ENCODE peak calls at places on chromosomes 11 and 22, in five cellular contexts. Q is suprapubic skin, T is AG04450, F is brain microvascular endothelial cell, L is kidney epithelial cell. M is an unnamed sample.

GRCh38 chr11:78941226-78941851 is 366.7 kb upstream of the NARS2 start:
- DNase-seq in L (no peak), F (no peak), Q (no peak), T (no peak), M (no peak)

GRCh38 chr11:46889689-46890475 is 28.5 kb downstream of the LRP4 start:
- DNase-seq in Q (no peak), F (peak), L (no peak), T (peak), M (no peak)

GRCh38 chr11:75334402-75334891 is 17.0 kb downstream of the ARRB1 start:
- DNase-seq in L (no peak), T (no peak), F (no peak), Q (no peak), M (no peak)

GRCh38 chr22:20245577-20246367 is 22.3 kb downstream of the RTN4R start:
- DNase-seq in L (no peak), T (no peak), Q (no peak), F (no peak), M (no peak)

GRCh38 chr11:3947084-3947483 is 91.6 kb downstream of the STIM1 start:
- DNase-seq in Q (no peak), T (no peak), L (no peak), F (no peak), M (no peak)

GRCh38 chr11:11037162-11037732 is 179.4 kb upstream of the ZBED5 start:
- DNase-seq in L (no peak), F (no peak), Q (no peak), T (no peak), M (no peak)

GRCh38 chr11:29707924-29708323 is 308.9 kb downstream of the KCNA4 start:
- DNase-seq in L (no peak), Q (no peak), F (no peak), T (no peak), M (no peak)

GRCh38 chr11:69234740-69235710 is 58.9 kb upstream of the MYEOV start:
- DNase-seq in Q (peak), L (no peak), T (no peak), F (no peak), M (no peak)

GRCh38 chr11:8262552-8263108 is 1.0 kb downstream of the LMO1 start:
- DNase-seq in T (peak), F (peak), L (no peak), Q (peak), M (no peak)

GRCh38 chr22:49586873-49587272 is 240.8 kb downstream of the BRD1 start:
- DNase-seq in L (no peak), Q (no peak), T (no peak), F (no peak), M (no peak)

GRCh38 chr11:69909561-69910518 is 90.6 kb upstream of the FGF3 start:
- DNase-seq in T (no peak), F (no peak), Q (no peak), L (no peak), M (no peak)

GRCh38 chr11:23370580-23371275 is 510.5 kb upstream of the CCDC179 start:
- DNase-seq in F (no peak), L (no peak), T (no peak), Q (no peak), M (no peak)

GRCh38 chr11:33701302-33701701 is 676 bp upstream of the C11orf91 start:
- DNase-seq in T (no peak), F (peak), L (no peak), Q (no peak), M (no peak)

GRCh38 chr11:33699515-33700424 is 856 bp downstream of the C11orf91 start:
- DNase-seq in F (no peak), L (no peak), T (no peak), Q (no peak), M (no peak)

GRCh38 chr11:33701831-33702230 is 1.2 kb upstream of the C11orf91 start:
- DNase-seq in L (no peak), Q (no peak), T (no peak), F (peak), M (no peak)

GRCh38 chr11:33698921-33699320 is 1.7 kb downstream of the C11orf91 start:
- DNase-seq in T (no peak), Q (no peak), L (no peak), F (no peak), M (no peak)

GRCh38 chr11:33700425-33701271 is at the start of gene C11orf91:
- DNase-seq in T (peak), L (no peak), Q (peak), F (peak), M (no peak)
- H3K4me3 ChIP-seq in T (peak), L (peak), Q (peak), F (peak), M (peak)

GRCh38 chr11:134207538-134208239 is 16.1 kb downstream of the NCAPD3 start:
- DNase-seq in T (no peak), L (no peak), F (no peak), Q (no peak), M (no peak)
- TF ChIP-seq CTCF in T (peak), L (peak), F (peak), Q (peak), M (peak)

GRCh38 chr11:61888043-61888442 is 3.3 kb downstream of the FADS3 start:
- DNase-seq in L (peak), T (no peak), F (peak), Q (no peak), M (peak)

GRCh38 chr11:61889831-61890230 is 1.5 kb downstream of the FADS3 start:
- DNase-seq in F (no peak), T (no peak), Q (no peak), L (no peak), M (no peak)

GRCh38 chr11:61890536-61891330 is 612 bp downstream of the FADS3 start:
- DNase-seq in F (peak), Q (no peak), L (peak), T (no peak), M (no peak)

GRCh38 chr11:61886643-61887042 is 4.7 kb downstream of the FADS3 start:
- DNase-seq in F (no peak), Q (no peak), T (no peak), L (no peak), M (no peak)

DNA sequence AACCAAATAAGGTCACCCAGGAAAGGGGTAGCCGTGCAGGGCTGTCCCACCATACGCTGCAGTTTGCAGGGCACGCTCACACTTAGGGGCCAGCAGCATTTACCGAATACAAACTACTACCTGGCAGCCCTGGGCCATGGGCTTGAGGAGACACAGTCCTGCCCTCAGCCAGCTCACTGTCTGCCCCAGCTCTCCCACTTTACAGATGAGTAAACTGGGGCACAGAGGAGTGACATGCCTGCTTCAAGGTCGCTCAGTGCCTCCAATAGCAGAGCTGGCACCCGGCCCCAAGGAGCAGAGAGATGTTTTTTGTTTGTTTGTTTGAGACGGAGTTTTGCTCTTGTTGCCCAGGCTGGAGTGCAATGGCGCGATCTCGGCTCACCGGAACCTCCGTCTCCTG is 2.8 kb downstream of the FADS3 start:
- DNase-seq in Q (no peak), L (no peak), F (no peak), T (no peak), M (no peak)
- H3K4me3 ChIP-seq in Q (no peak), L (no peak), F (no peak), T (no peak), M (no peak)

GRCh38 chr11:64241175-64241429 is 207 bp downstream of the FKBP2 start:
- DNase-seq in L (no peak), F (no peak), Q (no peak), T (no peak), M (no peak)

GRCh38 chr11:64242920-64243854 is 2.3 kb downstream of the FKBP2 start:
- DNase-seq in Q (no peak), L (no peak), F (no peak), T (no peak), M (no peak)

GRCh38 chr11:64239662-64240466 is 1.0 kb upstream of the FKBP2 start:
- DNase-seq in T (no peak), F (no peak), Q (no peak), L (no peak), M (no peak)

GRCh38 chr11:64240467-64241174 is at the start of gene FKBP2:
- DNase-seq in L (peak), F (peak), T (peak), Q (peak), M (no peak)

DNA sequence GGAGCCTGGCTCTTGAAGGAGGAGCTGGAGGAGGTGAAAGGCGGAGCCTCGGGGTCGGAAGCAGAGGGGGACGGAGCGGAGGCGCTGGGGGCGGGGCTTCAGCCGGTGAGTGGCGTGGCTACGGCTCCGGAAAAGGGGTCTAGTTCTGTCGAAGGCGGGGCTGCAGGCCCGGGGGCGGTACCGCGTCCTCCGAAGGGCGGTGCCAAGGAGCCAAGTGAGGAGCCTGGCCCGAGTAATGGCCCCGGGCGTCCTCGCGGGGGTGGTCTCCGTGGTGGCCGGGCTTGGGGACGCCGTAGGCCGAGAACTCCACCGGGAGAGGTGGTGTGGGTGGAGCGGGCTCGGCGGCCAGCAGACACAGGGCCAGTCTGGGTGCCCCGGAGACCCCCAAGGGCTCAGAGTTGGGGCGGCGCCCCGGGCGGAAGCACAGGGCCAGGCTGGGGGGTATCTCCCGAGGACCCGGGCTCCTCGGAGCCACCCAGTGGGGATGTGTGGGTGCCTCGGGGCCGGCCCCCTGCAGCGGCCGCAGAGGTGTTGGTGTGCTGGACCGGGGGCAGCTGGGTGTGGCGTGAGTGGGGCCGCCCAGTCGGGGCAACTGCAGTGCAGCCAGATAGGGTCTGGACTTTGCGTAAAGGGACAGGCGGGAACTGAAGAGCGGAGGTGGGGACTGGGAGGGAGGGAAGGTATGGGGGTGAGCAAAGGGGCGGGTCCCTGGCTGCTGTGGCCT is 697 bp downstream of the FKBP2 start:
- DNase-seq in F (peak), L (peak), Q (peak), T (peak), M (peak)
- TF ChIP-seq CTCF in F (no peak), L (no peak), Q (no peak), T (no peak), M (no peak)

GRCh38 chr11:312092-312816 is 1.6 kb upstream of the IFITM1 start:
- DNase-seq in T (no peak), L (no peak), F (no peak), Q (no peak), M (no peak)
- H3K4me3 ChIP-seq in T (peak), L (no peak), F (no peak), Q (peak), M (no peak)